ENCODE peak calls at places on chromosomes 7 and 10, in seven cellular contexts. C, Q, N, A, E, V and I are unnamed samples.

GRCh38 chr10:12088919-12089318 is 20.2 kb downstream of the DHTKD1 start:
- DNase-seq in C (no peak), Q (no peak), N (no peak), A (no peak), E (no peak), V (no peak), I (no peak)

GRCh38 chr10:131073469-131074060 is 238.0 kb downstream of the TCERG1L start:
- DNase-seq in C (no peak), Q (no peak), N (no peak), A (no peak), E (no peak), V (no peak), I (no peak)

GRCh38 chr7:65503434-65504152 is 129.9 kb downstream of the ZNF92 start:
- DNase-seq in C (no peak), Q (no peak), N (no peak), A (no peak), E (no peak), V (no peak), I (no peak)

GRCh38 chr7:23530901-23531793 is 634 bp downstream of the TRA2A start:
- DNase-seq in C (peak), Q (peak), N (peak), A (peak), E (peak), V (peak), I (peak)

GRCh38 chr7:109503421-109503820 is 933.7 kb downstream of the DNAJB9 start:
- DNase-seq in C (no peak), Q (no peak), N (no peak), A (no peak), E (no peak), V (no peak), I (no peak)

GRCh38 chr7:84207025-84207424 is 12.4 kb upstream of the SEMA3A start:
- DNase-seq in C (no peak), Q (no peak), N (no peak), A (peak), E (no peak), V (no peak), I (peak)

GRCh38 chr10:72742797-72743196 is 50.9 kb downstream of the MCU start:
- DNase-seq in C (no peak), Q (no peak), N (no peak), A (no peak), E (no peak), V (no peak), I (peak)

GRCh38 chr7:123864438-123864837 is 19.5 kb downstream of the HYAL4 start:
- DNase-seq in C (no peak), Q (no peak), N (no peak), A (no peak), E (no peak), V (no peak), I (no peak)

GRCh38 chr10:119919271-119919670 is 26.7 kb downstream of the SEC23IP start:
- DNase-seq in C (no peak), Q (no peak), N (no peak), A (no peak), E (no peak), V (no peak), I (no peak)

GRCh38 chr10:74419491-74420466 is 268.8 kb downstream of the ADK start:
- DNase-seq in C (no peak), Q (peak), N (peak), A (no peak), E (peak), V (peak), I (peak)

GRCh38 chr7:143884978-143885559 is 16.9 kb downstream of the TCAF1 start:
- DNase-seq in C (peak), Q (no peak), N (peak), A (peak), E (peak), V (peak), I (peak)

GRCh38 chr7:93435791-93436190 is 138.7 kb downstream of the CALCR start:
- DNase-seq in C (no peak), Q (no peak), N (no peak), A (no peak), E (no peak), V (no peak), I (peak)

GRCh38 chr7:95632609-95633008 is 36.3 kb upstream of the PDK4 start:
- DNase-seq in C (peak), Q (no peak), N (no peak), A (no peak), E (peak), V (peak), I (no peak)

GRCh38 chr7:91850455-91850854 is 30.0 kb downstream of the MTERF1 start:
- DNase-seq in C (no peak), Q (peak), N (no peak), A (no peak), E (peak), V (no peak), I (peak)

GRCh38 chr7:99221866-99222265 is 14.0 kb upstream of the KPNA7 start:
- DNase-seq in C (no peak), Q (no peak), N (no peak), A (no peak), E (no peak), V (no peak), I (no peak)

GRCh38 chr10:9137368-9137767 is 1082.9 kb downstream of the GATA3 start:
- DNase-seq in C (no peak), Q (no peak), N (no peak), A (no peak), E (no peak), V (no peak), I (no peak)

GRCh38 chr7:133481676-133482075 is 228.8 kb downstream of the EXOC4 start:
- DNase-seq in C (no peak), Q (peak), N (no peak), A (no peak), E (peak), V (no peak), I (peak)

GRCh38 chr7:100827330-100828226 is at the start of gene EPHB4:
- DNase-seq in C (peak), Q (peak), N (no peak), A (peak), E (peak), V (peak), I (peak)

GRCh38 chr10:65628777-65629176 is 1297.1 kb upstream of the LRRTM3 start:
- DNase-seq in C (no peak), Q (no peak), N (no peak), A (no peak), E (no peak), V (no peak), I (no peak)

GRCh38 chr10:6878067-6878412 is 298.0 kb upstream of the PRKCQ start:
- DNase-seq in C (no peak), Q (peak), N (no peak), A (peak), E (peak), V (no peak), I (peak)

GRCh38 chr10:22427101-22427500 is 81.8 kb downstream of the SPAG6 start:
- DNase-seq in C (no peak), Q (peak), N (peak), A (peak), E (peak), V (no peak), I (peak)

GRCh38 chr10:126872768-126873167 is 32.5 kb upstream of the DOCK1 start:
- DNase-seq in C (no peak), Q (no peak), N (no peak), A (peak), E (peak), V (no peak), I (no peak)

GRCh38 chr7:108143658-108144420 is 13.7 kb upstream of the LAMB4 start:
- DNase-seq in C (no peak), Q (no peak), N (no peak), A (no peak), E (no peak), V (no peak), I (no peak)
- TF ChIP-seq CTCF in C (no peak), Q (no peak), N (peak), A (peak), E (no peak), V (no peak), I (no peak)

GRCh38 chr7:44144968-44145418 is 3.9 kb upstream of the MYL7 start:
- DNase-seq in C (no peak), Q (no peak), N (no peak), A (no peak), E (no peak), V (no peak), I (no peak)
- H3K4me3 ChIP-seq in C (no peak), Q (no peak), N (no peak), A (no peak), E (no peak), V (no peak), I (peak)

DNA sequence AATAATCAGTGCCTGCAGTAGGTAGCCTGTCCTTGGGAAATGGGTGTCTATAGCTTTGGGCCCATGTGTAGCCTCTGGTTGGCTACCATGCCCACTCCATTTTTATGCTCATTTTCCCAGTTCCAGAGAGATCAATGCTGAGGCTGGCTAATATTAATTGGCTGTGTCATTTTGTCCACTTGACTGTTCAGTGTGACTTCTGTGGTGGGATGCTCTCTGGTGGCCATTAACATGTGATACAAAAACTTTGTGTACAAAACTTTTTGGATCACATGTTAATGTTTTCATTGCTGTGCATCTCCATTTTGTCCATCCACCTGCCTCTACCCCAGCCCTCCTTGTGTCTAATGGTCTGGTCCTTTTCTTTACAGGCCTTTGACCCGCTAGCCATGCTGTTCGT is 22.7 kb downstream of the VIM start:
- DNase-seq in C (no peak), Q (no peak), N (peak), A (no peak), E (no peak), V (no peak), I (no peak)
- TF ChIP-seq CTCF in C (peak), Q (peak), N (no peak), A (no peak), E (no peak), V (no peak), I (no peak)

GRCh38 chr10:69092959-69093850 is 5.3 kb downstream of the SRGN start:
- DNase-seq in C (peak), Q (peak), N (peak), A (peak), E (peak), V (peak), I (peak)
- H3K4me3 ChIP-seq in C (no peak), Q (no peak), N (peak), A (no peak), E (no peak), V (no peak), I (no peak)

GRCh38 chr7:151310578-151310977 is 31.0 kb upstream of the NUB1 start:
- DNase-seq in C (no peak), Q (peak), N (no peak), A (no peak), E (peak), V (no peak), I (peak)
- TF ChIP-seq CTCF in C (peak), Q (peak), N (peak), A (peak), E (peak), V (no peak), I (peak)

GRCh38 chr10:106815427-106816043 is 349.0 kb downstream of the SORCS1 start:
- DNase-seq in C (no peak), Q (no peak), N (peak), A (no peak), E (no peak), V (no peak), I (no peak)
- H3K4me3 ChIP-seq in C (no peak), Q (no peak), N (no peak), A (no peak), E (no peak), V (no peak), I (no peak)

GRCh38 chr10:115572740-115573455 is 479.7 kb downstream of the ATRNL1 start:
- DNase-seq in C (no peak), Q (peak), N (peak), A (peak), E (no peak), V (no peak), I (peak)
- TF ChIP-seq CTCF in C (no peak), Q (peak), N (peak), A (peak), E (no peak), V (no peak), I (peak)

GRCh38 chr7:139842414-139843210 is 13.5 kb downstream of the TBXAS1 start:
- DNase-seq in C (no peak), Q (no peak), N (peak), A (no peak), E (no peak), V (no peak), I (peak)
- H3K4me3 ChIP-seq in C (no peak), Q (no peak), N (no peak), A (no peak), E (no peak), V (no peak), I (no peak)

DNA sequence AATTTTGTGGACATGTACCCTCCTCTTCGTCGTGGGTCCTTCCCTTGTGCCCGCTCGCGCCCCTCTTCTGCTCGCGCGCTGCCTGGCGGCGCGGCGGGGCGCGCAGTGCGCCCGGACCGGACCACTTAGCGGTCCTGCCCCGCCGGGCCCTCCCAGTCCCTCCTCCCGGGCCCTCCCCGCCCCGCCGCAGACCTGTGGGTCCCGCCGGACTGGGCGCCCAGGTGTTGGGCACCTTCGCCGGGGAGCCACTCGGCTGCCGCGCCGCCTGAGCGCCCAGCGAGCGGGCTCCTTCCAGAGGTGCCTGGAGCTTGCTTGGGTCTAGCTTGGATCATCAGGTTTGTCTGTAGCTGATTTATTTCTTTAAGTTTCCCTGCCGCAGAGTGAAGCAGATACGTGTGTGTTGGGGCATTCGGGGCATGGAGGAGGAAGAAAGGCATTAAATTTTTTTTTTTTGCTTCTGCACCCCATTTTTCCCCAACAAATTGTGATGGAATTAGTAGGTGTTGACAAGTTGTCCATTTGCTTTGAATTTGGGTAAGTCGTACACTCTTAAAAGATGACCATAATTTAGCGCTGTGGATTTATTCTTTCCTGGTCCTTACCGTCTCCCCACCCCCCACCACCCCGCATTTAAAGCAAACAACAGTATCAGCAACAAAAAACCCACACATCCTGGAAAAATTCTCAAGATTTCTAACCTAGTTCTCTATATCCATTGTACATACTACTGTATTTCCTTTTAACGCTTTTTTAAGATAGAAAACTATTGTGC is 903 bp downstream of the C1GALT1 start:
- DNase-seq in C (peak), Q (peak), N (peak), A (peak), E (peak), V (no peak), I (peak)
- TF ChIP-seq CTCF in C (no peak), Q (no peak), N (no peak), A (no peak), E (no peak), V (no peak), I (no peak)

GRCh38 chr7:128450409-128450808 is 5.3 kb upstream of the HILPDA start:
- DNase-seq in C (no peak), Q (no peak), N (peak), A (no peak), E (peak), V (no peak), I (no peak)
- H3K4me3 ChIP-seq in C (no peak), Q (no peak), N (no peak), A (no peak), E (no peak), V (no peak), I (no peak)